ENCODE peak calls at places on chromosome 11, in four cellular contexts. One of them, this sample, is unnamed.

GRCh38 chr11:44823920-44824704 is 97.3 kb downstream of the TSPAN18 start:
- DNase-seq in left lung: no peak
- DNase-seq in CD4-positive, alpha-beta memory T cell: no peak
- DNase-seq in heart right ventricle: no peak
- DNase-seq in this sample: no peak

GRCh38 chr11:115471367-115471766 is 32.8 kb downstream of the CADM1 start:
- DNase-seq in CD4-positive, alpha-beta memory T cell: no peak
- DNase-seq in heart right ventricle: no peak
- DNase-seq in left lung: peak; percentile 44
- DNase-seq in this sample: no peak

GRCh38 chr11:2346586-2347335 is 30.3 kb upstream of the CD81 start:
- DNase-seq in heart right ventricle: no peak
- DNase-seq in CD4-positive, alpha-beta memory T cell: no peak
- DNase-seq in left lung: no peak
- DNase-seq in this sample: no peak

GRCh38 chr11:44577231-44577834 is 11.9 kb downstream of the CD82 start:
- DNase-seq in left lung: no peak
- DNase-seq in CD4-positive, alpha-beta memory T cell: no peak
- DNase-seq in heart right ventricle: no peak
- DNase-seq in this sample: no peak

GRCh38 chr11:128653828-128654231 is 40.0 kb upstream of the FLI1 start:
- DNase-seq in heart right ventricle: peak; percentile 37
- DNase-seq in CD4-positive, alpha-beta memory T cell: no peak
- DNase-seq in left lung: peak; percentile 68
- DNase-seq in this sample: no peak

GRCh38 chr11:26483101-26483500 is 89.0 kb downstream of the MUC15 start:
- DNase-seq in heart right ventricle: no peak
- DNase-seq in CD4-positive, alpha-beta memory T cell: no peak
- DNase-seq in left lung: no peak
- DNase-seq in this sample: no peak

GRCh38 chr11:93541884-93542752 is 1.1 kb downstream of the SMCO4 start:
- DNase-seq in CD4-positive, alpha-beta memory T cell: peak; percentile 41
- DNase-seq in heart right ventricle: peak; percentile 42
- DNase-seq in left lung: peak; percentile 66
- DNase-seq in this sample: peak; percentile 80

GRCh38 chr11:121372671-121373429 is 79.3 kb upstream of the SORL1 start:
- DNase-seq in heart right ventricle: no peak
- DNase-seq in CD4-positive, alpha-beta memory T cell: peak; percentile 32
- DNase-seq in left lung: no peak
- DNase-seq in this sample: no peak

GRCh38 chr11:75432911-75433321 is at the start of gene KLHL35:
- DNase-seq in left lung: no peak
- DNase-seq in CD4-positive, alpha-beta memory T cell: no peak
- DNase-seq in heart right ventricle: no peak
- DNase-seq in this sample: no peak

GRCh38 chr11:5151713-5152153 is 2.8 kb downstream of the OR52A1 start:
- DNase-seq in heart right ventricle: no peak
- DNase-seq in CD4-positive, alpha-beta memory T cell: no peak
- DNase-seq in left lung: no peak
- DNase-seq in this sample: no peak

GRCh38 chr11:113675565-113675964 is 30.5 kb downstream of the TMPRSS5 start:
- DNase-seq in CD4-positive, alpha-beta memory T cell: no peak
- DNase-seq in left lung: no peak
- DNase-seq in heart right ventricle: no peak
- DNase-seq in this sample: no peak

GRCh38 chr11:102240502-102240901 is 76.8 kb upstream of the BIRC3 start:
- DNase-seq in CD4-positive, alpha-beta memory T cell: no peak
- DNase-seq in left lung: no peak
- DNase-seq in heart right ventricle: no peak
- DNase-seq in this sample: no peak

GRCh38 chr11:24574461-24574860 is 77.6 kb downstream of the LUZP2 start:
- DNase-seq in CD4-positive, alpha-beta memory T cell: no peak
- DNase-seq in left lung: no peak
- DNase-seq in heart right ventricle: no peak
- DNase-seq in this sample: no peak

GRCh38 chr11:70076461-70076931 is 1.6 kb upstream of the ANO1 start:
- DNase-seq in heart right ventricle: no peak
- DNase-seq in left lung: no peak
- DNase-seq in CD4-positive, alpha-beta memory T cell: no peak
- DNase-seq in this sample: peak; percentile 67

GRCh38 chr11:133977067-133977681 is 20.4 kb upstream of the IGSF9B start:
- DNase-seq in left lung: no peak
- DNase-seq in heart right ventricle: no peak
- DNase-seq in CD4-positive, alpha-beta memory T cell: no peak
- DNase-seq in this sample: no peak

GRCh38 chr11:66861774-66862558 is 5.1 kb downstream of the LRFN4 start:
- DNase-seq in heart right ventricle: no peak
- DNase-seq in CD4-positive, alpha-beta memory T cell: no peak
- DNase-seq in left lung: no peak
- DNase-seq in this sample: no peak

GRCh38 chr11:88332851-88333250 is 4.7 kb downstream of the CTSC start:
- DNase-seq in CD4-positive, alpha-beta memory T cell: no peak
- DNase-seq in heart right ventricle: no peak
- DNase-seq in left lung: no peak
- DNase-seq in this sample: no peak

GRCh38 chr11:122267602-122268001 is 151.6 kb upstream of the BLID start:
- DNase-seq in heart right ventricle: no peak
- DNase-seq in CD4-positive, alpha-beta memory T cell: no peak
- DNase-seq in left lung: no peak
- DNase-seq in this sample: no peak

GRCh38 chr11:61090521-61090920 is 11.8 kb upstream of the CD5 start:
- DNase-seq in CD4-positive, alpha-beta memory T cell: no peak
- DNase-seq in heart right ventricle: no peak
- DNase-seq in left lung: no peak
- DNase-seq in this sample: no peak

GRCh38 chr11:19978668-19979518 is 181.4 kb downstream of the DBX1 start:
- DNase-seq in left lung: peak; percentile 65
- DNase-seq in CD4-positive, alpha-beta memory T cell: no peak
- DNase-seq in heart right ventricle: no peak
- DNase-seq in this sample: peak; percentile 75

GRCh38 chr11:112097734-112098528 is 11.3 kb downstream of the SDHD start:
- DNase-seq in CD4-positive, alpha-beta memory T cell: no peak
- DNase-seq in heart right ventricle: no peak
- DNase-seq in left lung: no peak
- DNase-seq in this sample: no peak

GRCh38 chr11:35763772-35764171 is 101.2 kb downstream of the TRIM44 start:
- DNase-seq in left lung: no peak
- DNase-seq in CD4-positive, alpha-beta memory T cell: no peak
- DNase-seq in heart right ventricle: no peak
- DNase-seq in this sample: no peak

GRCh38 chr11:995752-996420 is 40.6 kb downstream of the MUC6 start:
- DNase-seq in left lung: no peak
- DNase-seq in CD4-positive, alpha-beta memory T cell: no peak
- DNase-seq in heart right ventricle: no peak
- DNase-seq in this sample: no peak

GRCh38 chr11:15289718-15290117 is 175.0 kb downstream of the INSC start:
- DNase-seq in CD4-positive, alpha-beta memory T cell: no peak
- DNase-seq in heart right ventricle: no peak
- DNase-seq in left lung: no peak
- DNase-seq in this sample: no peak

GRCh38 chr11:2329551-2329950 is 27.7 kb downstream of the TSPAN32 start:
- DNase-seq in CD4-positive, alpha-beta memory T cell: no peak
- DNase-seq in left lung: no peak
- DNase-seq in heart right ventricle: no peak
- DNase-seq in this sample: no peak

GRCh38 chr11:78902771-78903507 is 328.3 kb upstream of the NARS2 start:
- DNase-seq in CD4-positive, alpha-beta memory T cell: no peak
- DNase-seq in left lung: no peak
- DNase-seq in heart right ventricle: peak; percentile 13
- DNase-seq in this sample: no peak

GRCh38 chr11:1942541-1943260 is 4.4 kb upstream of the MRPL23 start:
- DNase-seq in left lung: peak; percentile 23
- DNase-seq in heart right ventricle: no peak
- DNase-seq in CD4-positive, alpha-beta memory T cell: no peak
- DNase-seq in this sample: peak; percentile 48

GRCh38 chr11:313787-314547 is at the start of gene IFITM1:
- DNase-seq in CD4-positive, alpha-beta memory T cell: peak; percentile 76
- DNase-seq in left lung: no peak
- DNase-seq in heart right ventricle: peak; percentile 22
- DNase-seq in this sample: peak; percentile 48

GRCh38 chr11:107898270-107898669 is 30.0 kb upstream of the RAB39A start:
- DNase-seq in heart right ventricle: no peak
- DNase-seq in CD4-positive, alpha-beta memory T cell: peak; percentile 31
- DNase-seq in left lung: no peak
- DNase-seq in this sample: no peak

GRCh38 chr11:34585870-34586654 is 34.8 kb upstream of the EHF start:
- DNase-seq in CD4-positive, alpha-beta memory T cell: peak; percentile 19
- DNase-seq in left lung: no peak
- DNase-seq in heart right ventricle: no peak
- DNase-seq in this sample: no peak

GRCh38 chr11:34587282-34587677 is 33.6 kb upstream of the EHF start:
- DNase-seq in heart right ventricle: no peak
- DNase-seq in CD4-positive, alpha-beta memory T cell: no peak
- DNase-seq in left lung: no peak
- DNase-seq in this sample: no peak

GRCh38 chr11:34586655-34587281 is 34.1 kb upstream of the EHF start:
- DNase-seq in CD4-positive, alpha-beta memory T cell: no peak
- DNase-seq in heart right ventricle: no peak
- DNase-seq in left lung: no peak
- DNase-seq in this sample: no peak

GRCh38 chr11:34583818-34584217 is 37.1 kb upstream of the EHF start:
- DNase-seq in CD4-positive, alpha-beta memory T cell: no peak
- DNase-seq in heart right ventricle: no peak
- DNase-seq in left lung: no peak
- DNase-seq in this sample: no peak

DNA sequence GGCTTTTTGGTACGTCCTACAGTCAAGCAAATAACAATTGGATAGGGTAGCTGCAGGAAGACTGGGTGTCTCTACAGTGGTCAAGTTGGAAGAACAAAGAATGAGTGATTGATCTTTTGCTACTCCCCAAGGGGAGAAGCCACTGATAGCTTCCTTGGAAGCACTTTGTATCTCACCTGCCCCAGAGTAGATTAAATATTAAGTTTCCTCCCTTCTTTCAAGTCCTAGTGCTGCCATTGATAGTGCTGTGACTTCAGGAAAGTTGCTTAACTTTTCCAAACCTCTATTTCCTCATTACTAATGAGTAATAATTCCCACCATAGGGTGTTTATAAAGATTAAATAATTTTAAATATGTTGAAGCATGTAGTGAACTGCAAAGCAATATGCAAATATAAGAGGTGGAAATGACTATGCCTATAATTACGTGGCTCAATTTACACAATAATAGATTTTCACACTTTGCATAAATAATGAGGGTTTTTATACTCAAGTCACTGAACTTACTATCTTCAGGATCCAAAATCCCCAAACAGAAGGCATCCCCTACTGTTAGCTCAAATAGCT is 35.5 kb upstream of the EHF start:
- DNase-seq in heart right ventricle: no peak
- DNase-seq in CD4-positive, alpha-beta memory T cell: no peak
- DNase-seq in left lung: no peak
- DNase-seq in this sample: no peak
- H3K27ac ChIP-seq in heart right ventricle: no peak overlapping the region
- H3K27ac ChIP-seq in CD4-positive, alpha-beta memory T cell: no peak overlapping the region
- H3K27ac ChIP-seq in left lung: no peak overlapping the region
- H3K27ac ChIP-seq in this sample: no peak overlapping the region

GRCh38 chr11:59658036-59658435 is 10.8 kb downstream of the PATL1 start:
- DNase-seq in heart right ventricle: no peak
- DNase-seq in left lung: no peak
- DNase-seq in CD4-positive, alpha-beta memory T cell: no peak
- DNase-seq in this sample: no peak

GRCh38 chr11:59660621-59661020 is 8.2 kb downstream of the PATL1 start:
- DNase-seq in heart right ventricle: no peak
- DNase-seq in CD4-positive, alpha-beta memory T cell: no peak
- DNase-seq in left lung: no peak
- DNase-seq in this sample: no peak

GRCh38 chr11:59659981-59660380 is 8.9 kb downstream of the PATL1 start:
- DNase-seq in heart right ventricle: no peak
- DNase-seq in left lung: no peak
- DNase-seq in CD4-positive, alpha-beta memory T cell: no peak
- DNase-seq in this sample: no peak

GRCh38 chr11:59654893-59655292 is 13.9 kb downstream of the PATL1 start:
- DNase-seq in heart right ventricle: no peak
- DNase-seq in CD4-positive, alpha-beta memory T cell: no peak
- DNase-seq in left lung: no peak
- DNase-seq in this sample: no peak
- H3K36me3 ChIP-seq in heart right ventricle: peaks cover 6% of the 10 kb centered on the region
- H3K36me3 ChIP-seq in CD4-positive, alpha-beta memory T cell: peaks cover 87% of the 10 kb centered on the region
- H3K36me3 ChIP-seq in left lung: no peaks in the 10 kb centered on the region
- H3K36me3 ChIP-seq in this sample: peaks cover 9% of the 10 kb centered on the region

GRCh38 chr11:82117339-82117738 is 616.3 kb downstream of the FAM181B start:
- DNase-seq in CD4-positive, alpha-beta memory T cell: no peak
- DNase-seq in heart right ventricle: no peak
- DNase-seq in left lung: no peak
- DNase-seq in this sample: no peak
- H3K27ac ChIP-seq in CD4-positive, alpha-beta memory T cell: no peak overlapping the region
- H3K27ac ChIP-seq in heart right ventricle: no peak overlapping the region
- H3K27ac ChIP-seq in left lung: no peak overlapping the region
- H3K27ac ChIP-seq in this sample: no peak overlapping the region

GRCh38 chr11:62710001-62710345 is 2.5 kb downstream of the GNG3 start:
- DNase-seq in CD4-positive, alpha-beta memory T cell: no peak
- DNase-seq in heart right ventricle: no peak
- DNase-seq in left lung: no peak
- DNase-seq in this sample: no peak

GRCh38 chr11:62706841-62707240 is 383 bp downstream of the BSCL2 start:
- DNase-seq in CD4-positive, alpha-beta memory T cell: no peak
- DNase-seq in left lung: no peak
- DNase-seq in heart right ventricle: no peak
- DNase-seq in this sample: peak; percentile 54

GRCh38 chr11:62707277-62707771 is at the start of the genes BSCL2 and GNG3:
- DNase-seq in heart right ventricle: no peak
- DNase-seq in left lung: no peak
- DNase-seq in CD4-positive, alpha-beta memory T cell: no peak
- DNase-seq in this sample: peak; percentile 71

GRCh38 chr11:62709262-62710000 is 2.0 kb downstream of the GNG3 start:
- DNase-seq in CD4-positive, alpha-beta memory T cell: peak; percentile 97
- DNase-seq in heart right ventricle: peak; percentile 95
- DNase-seq in left lung: peak; percentile 98
- DNase-seq in this sample: peak; percentile 98

DNA sequence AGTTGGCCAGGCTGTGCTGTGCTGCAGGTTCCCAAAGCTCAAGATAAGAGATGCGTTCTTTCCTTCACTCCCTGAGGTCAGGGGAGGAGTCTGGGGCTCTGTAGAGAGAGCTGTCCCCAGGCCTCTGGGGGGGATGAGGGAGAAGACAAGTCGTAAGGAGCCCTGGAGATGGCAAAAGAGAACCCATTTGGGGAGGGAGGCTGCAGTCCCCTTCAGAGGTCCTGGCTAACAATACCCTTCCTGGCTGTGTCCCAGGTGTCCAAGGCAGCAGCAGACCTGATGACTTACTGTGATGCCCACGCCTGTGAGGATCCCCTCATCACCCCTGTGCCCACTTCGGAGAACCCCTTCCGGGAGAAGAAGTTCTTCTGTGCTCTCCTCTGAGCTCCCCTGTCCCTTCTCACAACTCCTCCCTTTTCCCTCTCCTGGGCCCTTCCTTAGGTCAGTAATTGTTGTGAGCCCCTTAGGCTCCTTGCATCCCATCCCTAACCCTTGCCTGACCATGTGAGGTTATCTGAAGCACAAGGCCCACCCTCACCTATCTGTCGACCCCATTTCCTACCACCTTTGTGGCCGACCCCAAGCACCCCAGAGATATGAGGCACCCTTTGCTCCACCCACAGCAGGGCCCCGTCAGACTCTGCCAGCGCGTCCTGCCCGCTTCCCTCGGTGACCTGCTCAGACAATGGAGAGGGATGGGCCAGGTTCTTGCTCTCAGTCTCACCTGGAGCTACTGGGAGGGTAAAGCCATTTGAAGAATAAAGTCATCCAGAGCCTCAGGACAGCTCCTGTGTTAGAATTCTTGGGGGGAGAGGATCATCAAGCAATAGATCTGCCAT is 1.2 kb downstream of the GNG3 start:
- DNase-seq in left lung: no peak
- DNase-seq in heart right ventricle: no peak
- DNase-seq in CD4-positive, alpha-beta memory T cell: no peak
- DNase-seq in this sample: peak; percentile 78
- H3K36me3 ChIP-seq in left lung: no peaks in the 10 kb centered on the region
- H3K36me3 ChIP-seq in heart right ventricle: no peaks in the 10 kb centered on the region
- H3K36me3 ChIP-seq in CD4-positive, alpha-beta memory T cell: peaks cover 13% of the 10 kb centered on the region
- H3K36me3 ChIP-seq in this sample: no peaks in the 10 kb centered on the region